ENCODE peak calls at places on chromosome 5, in five cellular contexts. U is esophagus squamous epithelium, K is upper lobe of right lung, V is GM12878, N is transverse colon. I is an unnamed sample.

GRCh38 chr5:170818222-170818621 is 34.7 kb downstream of the GABRP start:
- DNase-seq in U (no peak), N (no peak), K (no peak), V (no peak), I (no peak)

GRCh38 chr5:7856855-7857254 is 5.9 kb upstream of the CFAP90 start:
- DNase-seq in K (no peak), V (no peak), U (no peak), N (peak; percentile 10), I (peak; percentile 54)

GRCh38 chr5:131324311-131324710 is 60.5 kb downstream of the CDC42SE2 start:
- DNase-seq in N (no peak), V (no peak), K (no peak), U (no peak), I (no peak)

GRCh38 chr5:142816577-142816976 is 46.4 kb downstream of the ARHGAP26 start:
- DNase-seq in U (no peak), K (peak; percentile 79), V (no peak), N (peak; percentile 66), I (peak; percentile 40)

GRCh38 chr5:163330723-163331668 is 106.4 kb upstream of the CCNG1 start:
- DNase-seq in V (no peak), K (no peak), U (no peak), N (no peak), I (no peak)

GRCh38 chr5:53323943-53324642 is 156.3 kb upstream of the FST start:
- DNase-seq in U (no peak), V (peak; percentile 8), N (no peak), K (no peak), I (no peak)

GRCh38 chr5:94181940-94182339 is 436.5 kb downstream of the KIAA0825 start:
- DNase-seq in K (no peak), U (no peak), V (no peak), N (no peak), I (peak; percentile 13)

GRCh38 chr5:53200309-53200708 is 90.8 kb upstream of the MOCS2 start:
- DNase-seq in K (no peak), N (no peak), V (no peak), U (no peak), I (no peak)

GRCh38 chr5:76332102-76332501 is 71.0 kb upstream of the IQGAP2 start:
- DNase-seq in U (no peak), K (no peak), V (no peak), N (peak; percentile 58), I (no peak)

GRCh38 chr5:922745-923472 is 30.2 kb downstream of the TRIP13 start:
- DNase-seq in K (no peak), V (no peak), U (no peak), N (no peak), I (no peak)

GRCh38 chr5:38749861-38750260 is 96.0 kb upstream of the OSMR start:
- DNase-seq in N (no peak), U (no peak), K (no peak), V (no peak), I (no peak)

GRCh38 chr5:39578887-39579497 is 154.2 kb upstream of the DAB2 start:
- DNase-seq in K (no peak), V (no peak), N (no peak), U (no peak), I (no peak)

GRCh38 chr5:113652161-113652560 is 138.7 kb downstream of the YTHDC2 start:
- DNase-seq in U (no peak), N (no peak), V (no peak), K (no peak), I (peak; percentile 14)

GRCh38 chr5:66113160-66113559 is 30.9 kb upstream of the SREK1 start:
- DNase-seq in K (no peak), N (no peak), V (no peak), U (no peak), I (no peak)

GRCh38 chr5:67659288-67659687 is 462.7 kb upstream of the CD180 start:
- DNase-seq in V (no peak), U (no peak), K (no peak), N (no peak), I (no peak)

GRCh38 chr5:71873202-71873601 is 154.1 kb downstream of the CARTPT start:
- DNase-seq in N (no peak), U (no peak), K (no peak), V (no peak), I (no peak)

GRCh38 chr5:102561894-102562760 is 63.3 kb upstream of the SLCO6A1 start:
- DNase-seq in N (peak; percentile 11), V (no peak), U (no peak), K (peak; percentile 60), I (peak; percentile 74)

GRCh38 chr5:68872088-68872842 is 221.5 kb upstream of the SLC30A5 start:
- DNase-seq in U (no peak), N (no peak), V (no peak), K (no peak), I (peak; percentile 85)

GRCh38 chr5:161299053-161299452 is 247.5 kb downstream of the GABRB2 start:
- DNase-seq in U (no peak), N (no peak), K (no peak), V (no peak), I (no peak)

GRCh38 chr5:20000416-20000815 is 12.4 kb upstream of the CDH18 start:
- DNase-seq in K (no peak), N (no peak), V (no peak), U (no peak), I (no peak)

GRCh38 chr5:3269400-3270169 is 326.0 kb upstream of the IRX1 start:
- DNase-seq in K (no peak), V (no peak), N (no peak), U (no peak), I (no peak)

GRCh38 chr5:57745676-57746075 is 263.1 kb upstream of the ACTBL2 start:
- DNase-seq in V (no peak), U (no peak), K (no peak), N (no peak), I (no peak)

GRCh38 chr5:6873359-6873758 is 160.1 kb downstream of the TENT4A start:
- DNase-seq in V (no peak), K (no peak), N (no peak), U (no peak), I (no peak)

GRCh38 chr5:147522435-147522834 is 12.6 kb upstream of the DPYSL3 start:
- DNase-seq in V (no peak), K (no peak), N (no peak), U (no peak), I (peak; percentile 51)

GRCh38 chr5:169164481-169164925 is 136.4 kb downstream of the SLIT3 start:
- DNase-seq in K (no peak), V (no peak), U (no peak), N (no peak), I (peak; percentile 31)

GRCh38 chr5:159106193-159106568 is 6.5 kb upstream of the EBF1 start:
- DNase-seq in V (no peak), N (no peak), U (no peak), K (no peak), I (no peak)

GRCh38 chr5:10563132-10563939 is 534 bp upstream of the ANKRD33B start:
- DNase-seq in U (no peak), V (no peak), N (peak; percentile 30), K (peak; percentile 70), I (peak; percentile 38)

GRCh38 chr5:151208481-151208914 is 15.4 kb downstream of the CCDC69 start:
- DNase-seq in K (no peak), U (no peak), V (no peak), N (no peak), I (no peak)

GRCh38 chr5:151213803-151214613 is 9.9 kb downstream of the CCDC69 start:
- DNase-seq in U (peak; percentile 64), K (peak; percentile 92), N (peak; percentile 86), V (peak; percentile 93), I (no peak)

GRCh38 chr5:151214614-151215545 is 9.0 kb downstream of the CCDC69 start:
- DNase-seq in V (peak; percentile 91), N (peak; percentile 50), K (no peak), U (peak; percentile 41), I (no peak)

GRCh38 chr5:151215546-151215880 is 8.4 kb downstream of the CCDC69 start:
- DNase-seq in V (no peak), K (no peak), N (no peak), U (no peak), I (no peak)

GRCh38 chr5:151212361-151212899 is 11.5 kb downstream of the CCDC69 start:
- DNase-seq in N (no peak), V (peak; percentile 56), U (no peak), K (no peak), I (no peak)
- H3K4me1 ChIP-seq in N (peaks cover 71% of the 10 kb centered on the region), V (peaks cover 54% of the 10 kb centered on the region), U (peaks cover 96% of the 10 kb centered on the region), K (peaks cover 83% of the 10 kb centered on the region), I (no peaks in the 10 kb centered on the region)

GRCh38 chr5:42836070-42836769 is 24.5 kb upstream of the SELENOP start:
- DNase-seq in K (peak; percentile 69), V (no peak), N (no peak), U (no peak), I (no peak)

GRCh38 chr5:42840842-42841574 is 29.3 kb upstream of the SELENOP start:
- DNase-seq in K (no peak), U (no peak), V (no peak), N (no peak), I (no peak)

GRCh38 chr5:42842860-42843641 is 31.4 kb upstream of the SELENOP start:
- DNase-seq in V (no peak), U (no peak), N (no peak), K (no peak), I (no peak)

GRCh38 chr5:42840279-42840678 is 28.6 kb upstream of the SELENOP start:
- DNase-seq in U (no peak), K (peak; percentile 92), N (peak; percentile 19), V (no peak), I (no peak)

GRCh38 chr5:42837601-42838000 is 25.9 kb upstream of the SELENOP start:
- DNase-seq in U (no peak), K (no peak), V (no peak), N (no peak), I (no peak)
- H3K27me3 ChIP-seq in U (no peaks in the 10 kb centered on the region), K (no peaks in the 10 kb centered on the region), V (no peaks in the 10 kb centered on the region), N (no peaks in the 10 kb centered on the region), I (no peaks in the 10 kb centered on the region)

DNA sequence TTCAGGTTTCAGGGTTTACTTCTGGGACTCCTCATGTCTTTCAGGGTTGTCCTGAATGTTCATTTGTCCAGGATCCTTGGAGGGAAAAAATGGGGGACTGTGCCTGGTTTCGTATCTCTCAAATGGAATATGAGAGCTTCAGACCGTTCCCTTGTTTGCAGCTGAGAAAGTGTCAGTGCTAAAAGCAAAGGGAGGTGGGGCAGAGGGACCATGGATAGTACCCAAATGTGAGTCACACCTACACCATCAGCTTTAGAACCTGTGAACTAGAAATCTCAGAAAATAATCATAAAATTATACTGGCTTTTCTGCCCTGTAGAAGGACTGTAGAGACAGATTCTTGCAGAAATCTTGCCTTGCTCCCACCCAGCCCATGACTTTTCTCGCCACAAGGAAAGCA is 84.3 kb upstream of the TAF11L2 start:
- DNase-seq in V (no peak), N (no peak), K (no peak), U (no peak), I (no peak)
- H3K4me3 ChIP-seq in V (no peak overlapping the region), N (no peak overlapping the region), K (no peak overlapping the region), U (no peak overlapping the region), I (no peak overlapping the region)

DNA sequence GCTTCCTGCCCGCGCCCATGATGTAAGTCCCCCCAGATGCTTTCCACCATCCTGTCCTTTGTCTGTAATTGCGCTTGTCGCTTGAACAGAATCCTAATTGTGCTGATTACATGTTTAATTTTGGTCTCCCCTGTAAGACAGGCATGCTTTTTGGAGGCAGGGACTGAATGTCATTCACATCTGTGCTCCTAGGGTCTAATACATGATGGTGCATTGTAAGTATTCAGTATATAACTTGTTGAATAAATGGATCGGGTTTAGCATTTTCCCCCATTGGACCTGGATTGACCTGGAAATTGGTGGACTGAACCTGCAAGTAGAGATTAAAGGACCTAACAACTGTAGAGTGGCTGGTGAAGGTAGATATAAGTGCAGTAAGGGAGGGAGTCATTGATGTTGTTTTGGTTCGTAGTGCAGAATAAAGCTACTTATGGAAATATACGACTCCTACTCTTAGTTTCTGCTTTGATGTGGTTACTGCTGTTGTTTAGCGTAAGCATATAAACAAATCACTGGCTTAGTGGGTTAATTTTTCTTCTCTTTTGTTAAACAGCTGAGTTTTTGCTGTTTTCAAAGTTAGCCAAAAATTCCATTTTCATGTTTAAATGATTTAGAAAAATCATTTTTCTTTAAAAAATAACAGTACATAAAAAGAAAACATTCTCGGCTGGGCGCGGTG is 57.3 kb downstream of the TRIO start:
- DNase-seq in U (no peak), K (no peak), V (no peak), N (no peak), I (no peak)
- H3K4me1 ChIP-seq in U (peaks cover 62% of the 10 kb centered on the region), K (peaks cover 24% of the 10 kb centered on the region), V (peaks cover 20% of the 10 kb centered on the region), N (peaks cover 67% of the 10 kb centered on the region), I (peaks cover 34% of the 10 kb centered on the region)

I was measured in BE2C.